ENCODE peak calls at places on chromosomes 11 and 22, in four cellular contexts. L is IMR-90, T is endothelial cell of umbilical vein, Q is K562. X is an unnamed sample.
A peak's percentile ranks its signal among the peaks of the same experiment; 100 is the strongest.

GRCh38 chr11:69647349-69647748 is 6.4 kb downstream of the CCND1 start:
- DNase-seq in L (no peak), Q (no peak), T (no peak), X (no peak)

GRCh38 chr11:130611791-130612251 is 163.4 kb downstream of the ADAMTS15 start:
- DNase-seq in T (no peak), Q (no peak), L (peak; percentile 88), X (no peak)

GRCh38 chr11:126282361-126282741 is 542 bp upstream of the TIRAP start:
- DNase-seq in Q (peak; percentile 36), L (peak; percentile 35), T (no peak), X (no peak)

GRCh38 chr22:19855504-19856409 is 1.1 kb upstream of the GNB1L start:
- DNase-seq in L (peak; percentile 35), T (peak; percentile 62), Q (peak; percentile 94), X (no peak)

GRCh38 chr22:42439821-42440674 is 7.8 kb upstream of the NFAM1 start:
- DNase-seq in Q (no peak), T (peak; percentile 44), L (peak; percentile 49), X (no peak)

GRCh38 chr11:34161812-34162506 is 56.5 kb downstream of the NAT10 start:
- DNase-seq in L (peak; percentile 20), Q (peak; percentile 66), T (no peak), X (no peak)

GRCh38 chr11:73982595-73982989 is at the start of gene UCP2:
- DNase-seq in L (peak; percentile 73), T (no peak), Q (peak; percentile 91), X (no peak)

GRCh38 chr11:73795925-73796632 is 8.4 kb downstream of the MRPL48 start:
- DNase-seq in Q (no peak), L (no peak), T (no peak), X (no peak)

GRCh38 chr11:68145120-68145866 is 24.1 kb upstream of the CHKA start:
- DNase-seq in L (no peak), Q (no peak), T (no peak), X (no peak)

GRCh38 chr11:2688381-2689231 is 11.2 kb downstream of the KCNQ1OT1 start:
- DNase-seq in Q (no peak), T (no peak), L (no peak), X (no peak)

GRCh38 chr11:27263046-27263445 is 100.0 kb downstream of the CCDC34 start:
- DNase-seq in L (no peak), Q (no peak), T (no peak), X (no peak)

GRCh38 chr22:37519268-37520195 is at the start of gene CARD10:
- DNase-seq in T (peak; percentile 33), L (no peak), Q (peak; percentile 85), X (no peak)

GRCh38 chr11:70191495-70192140 is 11.5 kb upstream of the FADD start:
- DNase-seq in Q (peak; percentile 89), L (peak; percentile 49), T (peak; percentile 54), X (peak; percentile 21)

GRCh38 chr22:17612057-17612456 is 16.5 kb downstream of the ATP6V1E1 start:
- DNase-seq in Q (no peak), T (no peak), L (peak; percentile 57), X (no peak)

GRCh38 chr11:33445761-33446161 is 188.6 kb downstream of the HIPK3 start:
- DNase-seq in T (no peak), Q (no peak), L (peak; percentile 70), X (no peak)

GRCh38 chr22:31646186-31647019 is 15.6 kb downstream of the PISD start:
- DNase-seq in T (peak; percentile 96), L (peak; percentile 100), Q (no peak), X (peak; percentile 87)

GRCh38 chr22:19763141-19764049 is 2.8 kb downstream of the TBX1 start:
- DNase-seq in Q (no peak), L (no peak), T (no peak), X (no peak)

GRCh38 chr22:50325444-50326224 is 1.2 kb downstream of the DENND6B start:
- DNase-seq in Q (no peak), T (no peak), L (no peak), X (no peak)

GRCh38 chr11:47578524-47579460 is at the start of the genes KBTBD4 and NDUFS3:
- DNase-seq in L (peak; percentile 87), T (peak; percentile 84), Q (peak; percentile 86), X (no peak)

GRCh38 chr11:78022397-78023396 is at the start of gene KCTD14:
- DNase-seq in T (no peak), L (no peak), Q (no peak), X (no peak)

GRCh38 chr11:121535122-121535796 is 82.5 kb upstream of the SORL1-AS1 start:
- DNase-seq in T (no peak), L (peak; percentile 29), Q (no peak), X (no peak)

GRCh38 chr11:65885231-65885630 is 3.0 kb downstream of the FIBP start:
- DNase-seq in Q (no peak), L (no peak), T (no peak), X (no peak)

GRCh38 chr11:65884716-65885092 is 3.6 kb downstream of the FIBP start:
- DNase-seq in L (peak; percentile 65), T (peak; percentile 78), Q (peak; percentile 78), X (no peak)

GRCh38 chr11:65882191-65883057 is 2.8 kb downstream of the CTSW start:
- DNase-seq in L (no peak), T (no peak), Q (no peak), X (no peak)

GRCh38 chr11:65883786-65884715 is 4.2 kb downstream of the FIBP start:
- DNase-seq in T (no peak), L (no peak), Q (no peak), X (no peak)

DNA sequence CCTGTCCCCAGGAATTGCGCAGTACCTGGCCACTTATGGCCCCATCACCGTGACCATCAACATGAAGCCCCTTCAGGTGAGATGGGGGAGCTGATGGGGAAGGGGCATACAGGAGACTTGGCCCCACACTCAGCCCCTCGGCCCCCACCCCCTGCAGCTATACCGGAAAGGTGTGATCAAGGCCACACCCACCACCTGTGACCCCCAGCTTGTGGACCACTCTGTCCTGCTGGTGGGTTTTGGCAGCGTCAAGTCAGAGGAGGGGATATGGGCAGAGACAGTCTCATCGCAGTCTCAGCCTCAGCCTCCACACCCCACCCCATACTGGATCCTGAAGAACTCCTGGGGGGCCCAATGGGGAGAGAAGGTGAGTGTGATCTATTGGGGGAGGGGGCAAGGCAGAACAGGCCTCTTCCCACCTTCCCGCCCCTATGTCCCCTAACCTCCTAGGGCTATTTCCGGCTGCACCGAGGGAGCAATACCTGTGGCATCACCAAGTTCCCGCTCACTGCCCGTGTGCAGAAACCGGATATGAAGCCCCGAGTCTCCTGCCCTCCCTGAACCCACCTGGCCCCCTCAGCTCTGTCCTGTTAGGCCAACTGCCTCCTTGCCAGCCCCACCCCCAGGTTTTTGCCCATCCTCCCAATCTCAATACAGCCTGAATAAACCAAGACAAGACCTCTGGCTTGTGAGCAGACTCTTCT is 3.6 kb downstream of the CTSW start:
- DNase-seq in L (no peak), Q (no peak), T (no peak), X (no peak)
- H3K36me3 ChIP-seq in L (peaks cover 40% of the 10 kb centered on the region), Q (peaks cover 50% of the 10 kb centered on the region), T (peaks cover 4% of the 10 kb centered on the region), X (peaks cover 31% of the 10 kb centered on the region)

GRCh38 chr11:45650166-45651095 is 15.0 kb downstream of the CHST1 start:
- DNase-seq in T (no peak), Q (no peak), L (no peak), X (no peak)

GRCh38 chr11:45653277-45653676 is 12.1 kb downstream of the CHST1 start:
- DNase-seq in Q (no peak), T (no peak), L (no peak), X (no peak)

GRCh38 chr11:45651156-45651555 is 14.3 kb downstream of the CHST1 start:
- DNase-seq in Q (no peak), L (no peak), T (no peak), X (no peak)

GRCh38 chr11:45652781-45653180 is 12.6 kb downstream of the CHST1 start:
- DNase-seq in Q (no peak), T (no peak), L (peak; percentile 52), X (peak; percentile 4)

DNA sequence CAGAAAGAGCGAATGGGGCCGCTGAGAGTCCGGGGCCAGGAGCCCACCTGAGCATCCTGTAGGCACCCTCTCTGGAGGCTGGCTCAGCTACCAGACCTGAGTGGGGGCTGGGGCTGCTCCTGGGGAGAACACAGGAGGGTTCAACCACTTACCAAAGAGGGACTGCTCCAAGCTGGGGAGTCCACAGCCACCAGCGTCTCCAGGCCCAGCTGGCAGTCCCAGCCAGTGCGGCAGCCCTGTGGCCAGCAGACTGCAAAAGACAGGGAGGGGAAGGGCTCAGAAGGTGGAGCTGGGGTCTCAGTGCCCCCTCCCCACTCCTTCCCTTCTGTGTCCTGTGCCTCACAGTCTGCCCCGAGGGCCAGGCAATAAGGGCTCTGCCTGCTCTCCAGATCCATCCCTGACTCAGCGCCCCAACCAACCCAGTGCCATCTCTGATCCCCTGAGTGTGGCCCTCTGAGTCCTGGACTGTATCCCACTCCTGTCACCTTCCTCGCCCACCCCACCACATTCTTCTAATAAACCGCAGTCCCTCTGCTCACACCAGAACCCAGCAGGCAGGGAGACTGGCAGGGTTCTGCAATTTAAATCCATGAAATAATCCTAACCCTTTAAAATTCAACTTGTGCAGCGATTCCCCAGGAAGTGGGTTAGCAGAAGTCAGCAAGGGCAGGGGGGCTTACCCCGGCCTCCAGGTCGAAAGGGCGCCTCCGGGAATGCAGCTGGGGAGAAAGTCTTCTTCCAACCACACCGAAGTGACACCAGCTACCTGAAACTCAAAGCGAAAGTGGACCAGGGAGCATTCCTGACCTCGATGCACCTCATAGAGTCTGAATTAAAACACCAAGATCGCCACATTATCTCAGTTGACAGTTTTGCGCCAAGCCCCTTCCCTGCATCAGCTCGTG is 13.3 kb downstream of the CHST1 start:
- DNase-seq in L (no peak), T (no peak), Q (no peak), X (no peak)
- H3K4me2 ChIP-seq in L (no peak overlapping the region), T (no peak overlapping the region), Q (no peak overlapping the region), X (peak overlapping the region; percentile 35)

DNA sequence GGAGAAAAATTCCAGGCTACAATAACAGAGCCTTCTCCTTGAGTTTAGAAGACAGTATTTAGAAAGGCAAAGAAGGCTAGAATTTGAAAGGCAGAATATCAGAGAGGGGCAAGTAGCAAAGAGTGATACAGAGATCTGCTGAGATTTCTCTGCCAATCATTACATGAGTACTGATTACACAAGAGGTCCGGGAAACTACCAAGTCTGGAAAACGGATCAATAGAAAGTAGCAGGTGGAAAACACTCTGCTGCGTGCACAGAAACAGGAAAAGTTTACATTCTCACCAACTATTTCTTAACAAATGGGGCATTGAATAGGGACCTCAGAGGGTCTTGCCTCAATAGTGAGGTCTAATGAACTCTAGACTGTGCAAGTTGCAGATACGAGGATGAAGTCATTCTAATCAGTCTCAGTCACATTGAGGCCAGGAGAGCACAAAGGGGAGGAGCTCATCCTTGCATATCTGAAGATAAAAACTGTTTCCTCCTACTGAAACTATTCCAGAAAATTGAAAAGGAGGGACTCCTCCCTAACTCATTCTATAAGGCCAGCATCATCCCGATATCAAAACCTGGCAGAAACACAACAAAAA is 1099.2 kb downstream of the LRRC4C start:
- DNase-seq in Q (no peak), T (no peak), L (no peak), X (no peak)
- H3K9me1 ChIP-seq in Q (no peaks in the 10 kb centered on the region), T (peaks cover under 1% of the 10 kb centered on the region), L (no peaks in the 10 kb centered on the region), X (no peaks in the 10 kb centered on the region)

GRCh38 chr11:124863137-124863825 is 2.0 kb upstream of the ROBO3 start:
- DNase-seq in T (no peak), Q (no peak), L (peak; percentile 35), X (no peak)

GRCh38 chr11:124864176-124864891 is 898 bp upstream of the ROBO3 start:
- DNase-seq in T (no peak), L (no peak), Q (no peak), X (no peak)

GRCh38 chr11:124864892-124865180 is 396 bp upstream of the ROBO3 start:
- DNase-seq in Q (no peak), L (no peak), T (no peak), X (no peak)

GRCh38 chr11:124865181-124865901 is at the start of gene ROBO3:
- DNase-seq in T (no peak), L (no peak), Q (no peak), X (no peak)

GRCh38 chr11:124863826-124864165 is 1.4 kb upstream of the ROBO3 start:
- DNase-seq in Q (peak; percentile 46), L (no peak), T (no peak), X (no peak)
- H3K36me3 ChIP-seq in Q (no peaks in the 10 kb centered on the region), L (no peaks in the 10 kb centered on the region), T (no peaks in the 10 kb centered on the region), X (no peaks in the 10 kb centered on the region)